ENCODE peak calls at places on chromosomes 3 and 15, in four cellular contexts. S, G, H and P are unnamed samples.

GRCh38 chr3:101518421-101518871 is 5.4 kb upstream of the SENP7 start:
- DNase-seq in S (no peak), G (no peak), H (no peak), P (no peak)

GRCh38 chr3:188152660-188153497 is 1.1 kb upstream of the LPP start:
- DNase-seq in S (no peak), G (no peak), H (no peak), P (no peak)

GRCh38 chr3:102206506-102207145 is 228.2 kb upstream of the ZPLD1 start:
- DNase-seq in G (no peak), H (peak), S (peak), P (peak)

GRCh38 chr15:53193149-53193548 is 403.0 kb upstream of the ONECUT1 start:
- DNase-seq in S (no peak), G (no peak), H (no peak), P (no peak)

GRCh38 chr3:160129459-160130061 is 95.7 kb upstream of the C3orf80 start:
- DNase-seq in S (peak), H (peak), G (no peak), P (no peak)

GRCh38 chr15:23402544-23402943 is 44.5 kb downstream of the GOLGA6L2 start:
- DNase-seq in H (no peak), S (no peak), G (no peak), P (no peak)

GRCh38 chr3:127192576-127193232 is at the start of gene PRR23E:
- DNase-seq in S (no peak), G (no peak), H (no peak), P (no peak)

GRCh38 chr3:71487418-71487817 is 96.1 kb downstream of the FOXP1 start:
- DNase-seq in S (no peak), H (no peak), G (no peak), P (no peak)

GRCh38 chr15:85116066-85116465 is 134.4 kb downstream of the PDE8A start:
- DNase-seq in S (no peak), H (no peak), G (no peak), P (no peak)

GRCh38 chr3:197327701-197328100 is 29.3 kb upstream of the DLG1 start:
- DNase-seq in S (no peak), H (no peak), G (no peak), P (no peak)

GRCh38 chr3:106963446-106963845 is 413.8 kb upstream of the CCDC54 start:
- DNase-seq in G (no peak), S (no peak), H (no peak), P (no peak)

GRCh38 chr3:84963137-84963536 is 4.3 kb downstream of the CADM2 start:
- DNase-seq in H (no peak), G (no peak), S (no peak), P (no peak)

GRCh38 chr15:95875141-95875643 is 455.3 kb upstream of the NR2F2 start:
- DNase-seq in G (no peak), H (no peak), S (peak), P (no peak)

GRCh38 chr15:76187151-76187550 is 124.1 kb downstream of the ETFA start:
- DNase-seq in G (no peak), H (no peak), S (no peak), P (no peak)

GRCh38 chr3:16769525-16769924 is 115.2 kb upstream of the PLCL2 start:
- DNase-seq in H (no peak), S (no peak), G (no peak), P (no peak)

GRCh38 chr3:30951806-30952205 is 57.3 kb upstream of the GADL1 start:
- DNase-seq in S (no peak), H (no peak), G (no peak), P (no peak)

GRCh38 chr3:41000471-41000870 is 198.8 kb upstream of the CTNNB1 start:
- DNase-seq in S (no peak), H (no peak), G (no peak), P (no peak)

GRCh38 chr3:56547486-56547885 is 9.5 kb upstream of the CCDC66 start:
- DNase-seq in G (no peak), S (no peak), H (no peak), P (no peak)

GRCh38 chr15:40911139-40911538 is 16.9 kb downstream of the VPS18 start:
- DNase-seq in G (no peak), H (no peak), S (no peak), P (no peak)

GRCh38 chr3:29850641-29851040 is 569.8 kb downstream of the RBMS3 start:
- DNase-seq in S (no peak), H (no peak), G (no peak), P (no peak)

GRCh38 chr3:68878322-68878721 is 54.0 kb downstream of the TAFA4 start:
- DNase-seq in H (peak), S (no peak), G (no peak), P (no peak)

GRCh38 chr3:188125076-188125475 is 28.9 kb upstream of the LPP start:
- DNase-seq in H (no peak), S (no peak), G (no peak), P (no peak)

GRCh38 chr3:52983336-52983807 is 62.5 kb downstream of the SFMBT1 start:
- DNase-seq in G (no peak), H (no peak), S (no peak), P (no peak)